ENCODE peak calls at places on chromosomes 5 and 9, in eight cellular contexts. L, C, Y, T, H, R, I and V are unnamed samples.

GRCh38 chr5:138569759-138570158 is 5.4 kb downstream of the HSPA9 start:
- DNase-seq in L (no peak), C (no peak), Y (no peak), T (no peak), H (no peak), R (peak; percentile 48), I (no peak), V (no peak)

GRCh38 chr9:101705135-101705661 is 33.2 kb downstream of the GRIN3A start:
- DNase-seq in L (no peak), C (peak; percentile 86), Y (no peak), T (no peak), H (no peak), R (peak; percentile 31), I (no peak), V (peak; percentile 52)

GRCh38 chr9:15373881-15374280 is 48.8 kb upstream of the SNAPC3 start:
- DNase-seq in L (no peak), C (no peak), Y (no peak), T (no peak), H (no peak), R (no peak), I (no peak), V (no peak)

GRCh38 chr9:7912037-7912535 is 112.5 kb upstream of the DMAC1 start:
- DNase-seq in L (no peak), C (no peak), Y (no peak), T (no peak), H (no peak), R (no peak), I (no peak), V (no peak)

GRCh38 chr5:96023518-96023917 is 61.9 kb upstream of the ELL2 start:
- DNase-seq in L (no peak), C (no peak), Y (no peak), T (no peak), H (no peak), R (peak; percentile 78), I (no peak), V (no peak)

GRCh38 chr5:110977927-110978326 is 93.6 kb upstream of the TSLP start:
- DNase-seq in L (no peak), C (no peak), Y (no peak), T (no peak), H (no peak), R (no peak), I (no peak), V (no peak)

GRCh38 chr9:134522976-134523375 is 118.6 kb upstream of the COL5A1 start:
- DNase-seq in L (no peak), C (no peak), Y (no peak), T (no peak), H (no peak), R (no peak), I (no peak), V (no peak)

GRCh38 chr5:141816598-141817399 is 61.4 kb downstream of the PCDH1 start:
- DNase-seq in L (no peak), C (peak; percentile 99), Y (no peak), T (no peak), H (no peak), R (no peak), I (no peak), V (no peak)

GRCh38 chr5:87572611-87573010 is 159.9 kb upstream of the CCNH start:
- DNase-seq in L (no peak), C (no peak), Y (no peak), T (no peak), H (no peak), R (no peak), I (no peak), V (no peak)

GRCh38 chr9:101536938-101537337 is 3.3 kb downstream of the RNF20 start:
- DNase-seq in L (no peak), C (peak; percentile 52), Y (no peak), T (peak; percentile 52), H (no peak), R (peak; percentile 43), I (peak; percentile 10), V (peak; percentile 39)

GRCh38 chr5:137205237-137205636 is 293.9 kb downstream of the SPOCK1 start:
- DNase-seq in L (no peak), C (no peak), Y (no peak), T (no peak), H (no peak), R (peak; percentile 41), I (no peak), V (no peak)

DNA sequence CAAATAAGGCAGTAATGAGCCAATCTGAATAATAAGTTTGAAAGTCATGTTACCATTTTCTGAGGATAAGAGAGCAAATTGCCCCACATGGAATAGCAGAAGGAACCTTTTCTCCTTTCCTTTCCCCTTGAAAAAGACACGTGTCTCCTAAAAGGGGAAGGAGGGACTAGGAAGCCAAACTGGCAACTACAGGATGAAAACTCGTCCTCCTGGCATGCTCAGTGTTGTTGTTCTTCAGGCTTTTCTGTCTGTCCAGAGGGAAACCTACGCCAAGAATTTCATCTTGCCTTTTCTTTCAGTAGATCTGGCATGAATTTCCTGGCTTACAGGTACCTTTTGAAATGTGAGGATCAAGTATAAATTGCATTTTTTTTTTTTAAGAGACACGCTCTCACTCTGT is 355.9 kb upstream of the TLE4 start:
- DNase-seq in L (no peak), C (no peak), Y (no peak), T (no peak), H (no peak), R (peak; percentile 46), I (no peak), V (no peak)
- H3K9me2 ChIP-seq in L (no peaks in the 10 kb centered on the region), C (peaks cover 3% of the 10 kb centered on the region), Y (no peaks in the 10 kb centered on the region), T (no peaks in the 10 kb centered on the region), H (no peaks in the 10 kb centered on the region), R (no peaks in the 10 kb centered on the region), I (no peaks in the 10 kb centered on the region), V (no peaks in the 10 kb centered on the region)

GRCh38 chr5:75020016-75020656 is 32.2 kb downstream of the GCNT4 start:
- DNase-seq in L (no peak), C (no peak), Y (no peak), T (no peak), H (no peak), R (no peak), I (no peak), V (no peak)

GRCh38 chr5:75021229-75021628 is 31.1 kb downstream of the GCNT4 start:
- DNase-seq in L (no peak), C (no peak), Y (no peak), T (no peak), H (no peak), R (no peak), I (no peak), V (no peak)

GRCh38 chr5:75023368-75024159 is 28.8 kb downstream of the GCNT4 start:
- DNase-seq in L (no peak), C (no peak), Y (no peak), T (no peak), H (no peak), R (no peak), I (no peak), V (no peak)

GRCh38 chr5:75018805-75019587 is 33.4 kb downstream of the GCNT4 start:
- DNase-seq in L (no peak), C (no peak), Y (no peak), T (no peak), H (no peak), R (no peak), I (no peak), V (no peak)

DNA sequence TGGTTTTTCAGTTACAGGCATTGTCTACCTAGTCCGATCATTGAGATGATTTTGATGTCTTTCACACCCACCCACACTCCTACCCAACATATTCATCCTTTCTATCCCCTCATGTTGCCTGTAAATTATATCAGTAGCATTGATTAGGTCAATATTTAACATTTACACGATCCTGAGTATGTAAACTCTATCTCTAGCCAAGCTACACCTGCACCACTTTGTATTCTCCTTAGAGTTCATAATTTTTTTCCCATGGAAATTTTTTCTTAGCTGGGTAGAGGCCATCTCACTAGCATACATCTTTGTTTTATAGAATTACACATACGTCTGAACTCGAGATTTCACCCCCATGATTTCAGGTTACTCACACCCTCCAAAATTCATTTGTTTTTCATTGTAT is 30.6 kb downstream of the GCNT4 start:
- DNase-seq in L (no peak), C (no peak), Y (no peak), T (no peak), H (no peak), R (no peak), I (no peak), V (no peak)
- H3K9me2 ChIP-seq in L (no peaks in the 10 kb centered on the region), C (no peaks in the 10 kb centered on the region), Y (no peaks in the 10 kb centered on the region), T (no peaks in the 10 kb centered on the region), H (no peaks in the 10 kb centered on the region), R (no peaks in the 10 kb centered on the region), I (no peaks in the 10 kb centered on the region), V (no peaks in the 10 kb centered on the region)

DNA sequence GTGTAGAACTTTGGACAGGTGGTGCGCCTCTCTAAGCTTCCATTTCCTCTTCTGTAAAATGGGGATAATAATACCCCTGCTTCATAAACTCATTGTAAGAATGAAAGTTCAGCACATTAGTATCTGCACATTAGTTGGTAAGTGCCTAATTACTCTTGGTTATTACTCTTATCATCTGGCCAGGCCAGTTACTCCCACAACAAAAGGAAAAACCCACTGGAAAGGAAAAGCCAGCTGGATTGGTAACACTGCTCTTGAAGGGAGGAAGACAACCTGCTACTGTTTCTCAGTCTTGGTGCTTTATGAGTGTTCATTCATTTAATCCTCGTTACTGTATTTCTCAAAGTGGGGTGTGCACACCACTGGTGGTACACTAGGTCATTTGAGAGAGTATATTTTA is 251.4 kb downstream of the ARHGAP26 start:
- DNase-seq in L (no peak), C (no peak), Y (no peak), T (no peak), H (no peak), R (no peak), I (no peak), V (no peak)
- H3K9me2 ChIP-seq in L (no peaks in the 10 kb centered on the region), C (no peaks in the 10 kb centered on the region), Y (no peaks in the 10 kb centered on the region), T (no peaks in the 10 kb centered on the region), H (no peaks in the 10 kb centered on the region), R (no peaks in the 10 kb centered on the region), I (no peaks in the 10 kb centered on the region), V (no peaks in the 10 kb centered on the region)

DNA sequence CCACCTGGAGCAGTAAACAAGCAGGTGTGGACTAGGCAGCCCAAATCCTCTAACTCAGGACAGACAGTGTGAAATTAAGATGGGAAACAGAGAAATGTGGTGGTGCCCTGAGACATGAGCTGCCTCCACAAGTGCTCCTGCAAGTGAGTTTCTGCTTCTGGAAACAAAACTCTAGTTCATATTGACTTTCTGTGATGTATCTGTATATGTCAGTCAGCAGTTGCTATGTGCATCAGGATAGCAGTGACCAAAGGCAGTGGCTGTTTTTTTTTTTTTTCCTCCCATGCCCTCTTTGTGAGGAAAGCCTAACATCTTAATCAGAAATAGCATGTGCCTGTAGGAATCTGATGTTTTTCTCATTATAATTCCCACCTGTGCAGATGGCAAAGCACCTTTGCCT is 318.4 kb upstream of the SEMA6A start:
- DNase-seq in L (no peak), C (no peak), Y (no peak), T (no peak), H (no peak), R (no peak), I (no peak), V (no peak)
- H3K9me2 ChIP-seq in L (no peaks in the 10 kb centered on the region), C (no peaks in the 10 kb centered on the region), Y (no peaks in the 10 kb centered on the region), T (no peaks in the 10 kb centered on the region), H (no peaks in the 10 kb centered on the region), R (no peaks in the 10 kb centered on the region), I (no peaks in the 10 kb centered on the region), V (no peaks in the 10 kb centered on the region)

DNA sequence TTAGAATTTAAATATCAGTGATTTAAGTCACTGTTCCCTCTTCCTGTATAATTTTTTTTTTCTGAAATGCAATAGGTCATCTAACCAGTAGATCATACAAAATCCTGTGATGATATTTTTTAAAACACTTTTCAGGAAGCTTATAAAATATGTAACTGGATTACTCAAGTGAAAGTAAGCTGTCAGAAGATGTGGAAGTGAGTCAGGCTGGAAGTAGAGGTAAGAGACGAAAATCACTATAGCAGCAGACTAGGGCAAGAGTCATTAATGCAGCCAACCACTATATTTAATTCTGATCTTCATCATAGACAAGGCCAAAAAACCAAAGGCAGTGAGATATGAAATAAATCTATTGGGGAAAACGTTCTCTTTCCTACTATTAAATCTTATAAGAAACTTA is 65.7 kb upstream of the C6 start:
- DNase-seq in L (no peak), C (no peak), Y (no peak), T (no peak), H (no peak), R (no peak), I (no peak), V (no peak)
- H3K9me2 ChIP-seq in L (no peaks in the 10 kb centered on the region), C (no peaks in the 10 kb centered on the region), Y (no peaks in the 10 kb centered on the region), T (no peaks in the 10 kb centered on the region), H (no peaks in the 10 kb centered on the region), R (no peaks in the 10 kb centered on the region), I (no peaks in the 10 kb centered on the region), V (no peaks in the 10 kb centered on the region)